ENCODE peak calls at places on chromosome 10, in eight cellular contexts. W, N, C, Q, F, T, D and S are unnamed samples.

GRCh38 chr10:510415-510881 is 179.0 kb downstream of the DIP2C start:
- DNase-seq in D (no peak), N (no peak), Q (peak), T (no peak), W (no peak), C (no peak), F (no peak), S (no peak)

GRCh38 chr10:133009218-133009954 is 67.0 kb upstream of the CFAP46 start:
- DNase-seq in T (no peak), C (peak), D (no peak), Q (peak), N (peak), W (no peak), F (no peak), S (no peak)

GRCh38 chr10:35135861-35136260 is 9.2 kb downstream of the CREM start:
- DNase-seq in N (peak), W (no peak), D (no peak), T (no peak), F (no peak), C (peak), Q (no peak), S (no peak)

GRCh38 chr10:127738512-127739424 is 1.8 kb downstream of the FOXI2 start:
- DNase-seq in T (peak), F (no peak), N (no peak), D (no peak), Q (no peak), W (no peak), C (no peak), S (peak)

GRCh38 chr10:1591742-1592141 is 145.6 kb downstream of the ADARB2 start:
- DNase-seq in F (no peak), Q (no peak), C (no peak), N (no peak), W (no peak), T (no peak), D (no peak), S (no peak)

GRCh38 chr10:119445311-119445934 is 97.1 kb downstream of the RGS10 start:
- DNase-seq in N (peak), W (peak), F (peak), T (peak), D (peak), Q (peak), C (peak), S (peak)

GRCh38 chr10:102312683-102313082 is 67.4 kb downstream of the GBF1 start:
- DNase-seq in C (no peak), W (no peak), Q (no peak), D (no peak), T (no peak), F (no peak), N (no peak), S (no peak)

GRCh38 chr10:113297226-113297625 is 255.6 kb upstream of the HABP2 start:
- DNase-seq in F (no peak), D (no peak), N (no peak), W (no peak), C (no peak), Q (no peak), T (no peak), S (no peak)

GRCh38 chr10:18658301-18658991 is 785 bp upstream of the ARL5B start:
- DNase-seq in F (no peak), W (no peak), T (peak), N (no peak), D (no peak), Q (peak), C (no peak), S (peak)

GRCh38 chr10:93493162-93493561 is 3.2 kb upstream of the CEP55 start:
- DNase-seq in F (no peak), W (no peak), C (no peak), N (no peak), T (no peak), D (no peak), Q (no peak), S (no peak)

GRCh38 chr10:8158439-8159071 is 104.1 kb downstream of the GATA3 start:
- DNase-seq in T (no peak), D (no peak), N (no peak), W (peak), C (no peak), F (no peak), Q (no peak), S (no peak)

GRCh38 chr10:100743626-100744135 is 1.7 kb upstream of the PAX2 start:
- DNase-seq in Q (no peak), W (peak), C (peak), T (peak), D (peak), N (peak), F (no peak), S (peak)

GRCh38 chr10:24938076-24938475 is 14.3 kb downstream of the PRTFDC1 start:
- DNase-seq in C (no peak), Q (no peak), F (no peak), D (no peak), W (no peak), N (no peak), T (no peak), S (no peak)

GRCh38 chr10:114635797-114636550 is 22.1 kb downstream of the ABLIM1 start:
- DNase-seq in C (peak), Q (no peak), W (no peak), D (no peak), N (no peak), T (no peak), F (no peak), S (no peak)

GRCh38 chr10:37754538-37755323 is 102.7 kb downstream of the ZNF248 start:
- DNase-seq in F (no peak), D (no peak), C (peak), N (no peak), W (no peak), T (peak), Q (no peak), S (peak)

GRCh38 chr10:99013885-99014284 is 221.8 kb downstream of the HPSE2 start:
- DNase-seq in D (no peak), F (no peak), C (no peak), W (peak), N (no peak), Q (peak), T (no peak), S (no peak)

GRCh38 chr10:3935933-3936359 is 150.9 kb upstream of the KLF6 start:
- DNase-seq in N (no peak), F (no peak), W (no peak), C (peak), D (no peak), Q (no peak), T (no peak), S (no peak)

GRCh38 chr10:60238408-60239100 is 151.1 kb downstream of the ANK3 start:
- DNase-seq in F (no peak), C (peak), N (no peak), Q (no peak), W (peak), D (peak), T (peak), S (no peak)

GRCh38 chr10:112000466-112000865 is 183.1 kb downstream of the GPAM start:
- DNase-seq in F (no peak), W (no peak), T (no peak), Q (no peak), N (no peak), D (no peak), C (no peak), S (no peak)

GRCh38 chr10:113770346-113770745 is 18.9 kb downstream of the PLEKHS1 start:
- DNase-seq in W (no peak), C (no peak), T (no peak), Q (no peak), N (no peak), D (no peak), F (no peak), S (no peak)

GRCh38 chr10:132580157-132580556 is 42.6 kb downstream of the INPP5A start:
- DNase-seq in C (no peak), W (no peak), D (no peak), N (no peak), T (no peak), F (no peak), Q (no peak), S (no peak)

GRCh38 chr10:89219512-89220218 is 12.5 kb upstream of the CH25H start:
- DNase-seq in T (no peak), F (no peak), W (no peak), N (peak), D (no peak), C (no peak), Q (no peak), S (no peak)

GRCh38 chr10:3570330-3570729 is 214.7 kb downstream of the KLF6 start:
- DNase-seq in N (no peak), C (no peak), Q (no peak), W (no peak), F (no peak), D (no peak), T (no peak), S (no peak)

GRCh38 chr10:33010132-33011037 is 52.4 kb upstream of the ITGB1 start:
- DNase-seq in Q (no peak), T (peak), N (no peak), D (peak), W (peak), F (no peak), C (no peak), S (no peak)

GRCh38 chr10:78811174-78811573 is 257.6 kb upstream of the ZMIZ1 start:
- DNase-seq in N (no peak), D (no peak), F (no peak), C (no peak), Q (no peak), T (no peak), W (no peak), S (no peak)

GRCh38 chr10:73433538-73433867 is at the start of gene MSS51:
- DNase-seq in C (no peak), N (no peak), D (no peak), F (no peak), W (no peak), Q (no peak), T (peak), S (no peak)

GRCh38 chr10:59997807-59998525 is 91.6 kb upstream of the CCDC6 start:
- DNase-seq in D (no peak), W (no peak), F (no peak), C (peak), T (no peak), Q (no peak), N (no peak), S (no peak)

GRCh38 chr10:59181668-59182067 is 5.2 kb downstream of the PHYHIPL start:
- DNase-seq in F (peak), N (no peak), T (peak), W (peak), C (no peak), Q (no peak), D (peak), S (no peak)

GRCh38 chr10:74924251-74924954 is 98.0 kb downstream of the KAT6B start:
- DNase-seq in F (no peak), Q (no peak), N (no peak), T (no peak), D (peak), W (no peak), C (no peak), S (no peak)

GRCh38 chr10:72206511-72207229 is 9.1 kb upstream of the ANAPC16 start:
- DNase-seq in T (no peak), W (no peak), Q (no peak), C (no peak), N (no peak), F (no peak), D (no peak), S (no peak)
- TF ChIP-seq CTCF in T (no peak), W (no peak), Q (no peak), C (no peak), N (no peak), F (no peak), D (no peak), S (no peak)

DNA sequence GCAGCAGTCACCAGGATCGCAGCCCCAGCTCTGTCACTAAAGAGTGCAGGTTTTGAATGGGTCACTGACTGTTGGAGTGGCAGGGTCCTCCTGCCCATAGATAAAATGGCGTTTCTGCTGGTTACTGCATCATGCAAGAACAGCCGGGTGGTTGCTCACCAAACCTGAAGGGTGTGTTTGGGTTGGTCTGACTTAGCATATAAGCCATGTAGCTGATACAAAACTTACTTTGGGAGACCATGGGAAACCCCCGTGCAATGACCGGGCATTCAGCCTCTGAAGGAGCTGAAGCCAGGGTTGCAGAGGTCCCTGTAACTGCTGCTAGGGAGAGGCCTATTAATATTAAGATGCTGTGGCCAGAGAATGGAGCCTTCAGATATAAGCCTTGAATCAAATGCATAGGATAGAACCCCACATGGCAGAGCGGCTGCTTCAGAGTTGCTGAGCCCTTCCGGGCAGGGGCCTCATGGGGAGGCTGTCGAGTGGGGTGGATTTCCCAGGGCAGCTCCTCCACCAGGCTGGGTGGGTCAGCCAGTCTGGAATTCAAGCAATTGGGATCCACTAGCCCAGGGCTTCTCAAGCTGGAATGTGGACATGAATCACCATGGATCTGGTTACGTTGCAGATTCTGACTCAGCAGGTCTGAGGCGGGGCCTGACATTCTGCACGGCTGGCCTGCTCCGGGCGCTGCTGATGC is 70.9 kb upstream of the CTBP2 start:
- DNase-seq in W (no peak), N (no peak), T (no peak), Q (peak), C (no peak), F (no peak), D (peak), S (no peak)
- TF ChIP-seq CTCF in W (no peak), N (no peak), T (no peak), Q (no peak), C (no peak), F (no peak), D (no peak), S (no peak)

GRCh38 chr10:125977206-125977605 is 80.8 kb downstream of the FANK1 start:
- DNase-seq in F (no peak), C (no peak), W (no peak), T (peak), N (no peak), Q (no peak), D (no peak), S (no peak)
- TF ChIP-seq CTCF in F (no peak), C (no peak), W (peak), T (peak), N (no peak), Q (no peak), D (peak), S (no peak)

GRCh38 chr10:62496925-62497324 is 122.8 kb downstream of the ZNF365 start:
- DNase-seq in C (no peak), T (no peak), Q (no peak), F (no peak), W (no peak), N (no peak), D (no peak), S (no peak)

GRCh38 chr10:62492870-62493180 is 118.7 kb downstream of the ZNF365 start:
- DNase-seq in T (no peak), D (no peak), Q (no peak), C (no peak), W (no peak), N (peak), F (no peak), S (no peak)

GRCh38 chr10:62491597-62491996 is 117.4 kb downstream of the ZNF365 start:
- DNase-seq in W (no peak), F (no peak), T (no peak), D (no peak), N (no peak), Q (no peak), C (no peak), S (no peak)

GRCh38 chr10:62492012-62492869 is 118.1 kb downstream of the ZNF365 start:
- DNase-seq in W (no peak), D (no peak), T (peak), Q (no peak), N (peak), F (no peak), C (no peak), S (no peak)
- TF ChIP-seq CTCF in W (peak), D (peak), T (peak), Q (peak), N (no peak), F (peak), C (peak), S (no peak)

GRCh38 chr10:47299989-47300931 is at the start of gene GDF10:
- DNase-seq in N (no peak), T (peak), D (no peak), C (no peak), W (no peak), F (peak), Q (no peak), S (peak)
- TF ChIP-seq CTCF in N (no peak), T (peak), D (no peak), C (no peak), W (no peak), F (peak), Q (no peak), S (peak)

GRCh38 chr10:50554995-50555568 is 68.7 kb downstream of the SGMS1 start:
- DNase-seq in W (peak), N (no peak), D (no peak), Q (no peak), F (no peak), C (no peak), T (peak), S (no peak)
- TF ChIP-seq CTCF in W (peak), N (no peak), D (no peak), Q (no peak), F (no peak), C (no peak), T (peak), S (no peak)

GRCh38 chr10:62684911-62685310 is 119.6 kb upstream of the ADO start:
- DNase-seq in T (no peak), C (no peak), F (no peak), N (no peak), D (no peak), W (no peak), Q (no peak), S (no peak)

GRCh38 chr10:62687230-62687748 is 117.2 kb upstream of the ADO start:
- DNase-seq in W (no peak), T (no peak), N (no peak), C (no peak), D (no peak), F (no peak), Q (no peak), S (no peak)

GRCh38 chr10:62681211-62681940 is 123.1 kb upstream of the ADO start:
- DNase-seq in N (peak), F (no peak), D (no peak), Q (peak), T (peak), W (no peak), C (peak), S (no peak)
- TF ChIP-seq CTCF in N (no peak), F (peak), D (no peak), Q (peak), T (peak), W (no peak), C (no peak), S (no peak)

GRCh38 chr10:123573236-123574147 is 92.7 kb upstream of the GPR26 start:
- DNase-seq in C (peak), Q (no peak), W (peak), T (peak), F (peak), D (no peak), N (peak), S (peak)
- TF ChIP-seq CTCF in C (peak), Q (peak), W (peak), T (peak), F (peak), D (peak), N (no peak), S (peak)

DNA sequence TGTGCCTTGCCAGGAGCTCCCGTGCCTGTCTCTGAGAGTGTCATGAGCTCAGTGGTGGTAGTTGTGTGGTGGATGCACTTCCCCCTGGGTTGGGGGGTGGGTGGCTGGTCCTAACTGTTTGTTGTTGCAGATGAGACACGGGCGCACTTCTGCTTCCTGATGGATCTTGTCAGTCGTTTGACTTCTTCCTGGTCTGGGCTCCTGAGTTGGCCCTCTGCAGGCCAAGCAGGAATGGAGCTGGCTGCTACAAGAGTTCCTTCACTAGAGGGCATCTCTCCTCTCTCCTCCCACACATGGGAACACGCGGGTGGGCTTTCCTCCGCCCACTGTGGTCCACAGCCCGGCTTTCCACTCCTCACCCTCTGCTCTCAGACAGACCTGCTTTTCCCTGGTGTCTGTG is 82.0 kb downstream of the BMS1 start:
- DNase-seq in D (no peak), W (peak), Q (no peak), C (no peak), F (no peak), T (peak), N (no peak), S (no peak)
- TF ChIP-seq CTCF in D (no peak), W (peak), Q (no peak), C (no peak), F (peak), T (peak), N (no peak), S (peak)

GRCh38 chr10:14775656-14776055 is 959 bp upstream of the FAM107B start:
- DNase-seq in N (no peak), Q (no peak), D (no peak), F (no peak), T (no peak), C (no peak), W (no peak), S (no peak)

GRCh38 chr10:14772399-14772798 is 2.3 kb downstream of the FAM107B start:
- DNase-seq in N (peak), W (no peak), D (no peak), Q (no peak), T (no peak), C (no peak), F (no peak), S (no peak)

GRCh38 chr10:14774797-14775196 is at the start of gene FAM107B:
- DNase-seq in F (no peak), C (no peak), Q (no peak), W (no peak), N (no peak), D (no peak), T (no peak), S (no peak)

GRCh38 chr10:14774214-14774580 is 500 bp downstream of the FAM107B start:
- DNase-seq in D (no peak), T (no peak), C (no peak), N (no peak), W (no peak), F (no peak), Q (no peak), S (no peak)

DNA sequence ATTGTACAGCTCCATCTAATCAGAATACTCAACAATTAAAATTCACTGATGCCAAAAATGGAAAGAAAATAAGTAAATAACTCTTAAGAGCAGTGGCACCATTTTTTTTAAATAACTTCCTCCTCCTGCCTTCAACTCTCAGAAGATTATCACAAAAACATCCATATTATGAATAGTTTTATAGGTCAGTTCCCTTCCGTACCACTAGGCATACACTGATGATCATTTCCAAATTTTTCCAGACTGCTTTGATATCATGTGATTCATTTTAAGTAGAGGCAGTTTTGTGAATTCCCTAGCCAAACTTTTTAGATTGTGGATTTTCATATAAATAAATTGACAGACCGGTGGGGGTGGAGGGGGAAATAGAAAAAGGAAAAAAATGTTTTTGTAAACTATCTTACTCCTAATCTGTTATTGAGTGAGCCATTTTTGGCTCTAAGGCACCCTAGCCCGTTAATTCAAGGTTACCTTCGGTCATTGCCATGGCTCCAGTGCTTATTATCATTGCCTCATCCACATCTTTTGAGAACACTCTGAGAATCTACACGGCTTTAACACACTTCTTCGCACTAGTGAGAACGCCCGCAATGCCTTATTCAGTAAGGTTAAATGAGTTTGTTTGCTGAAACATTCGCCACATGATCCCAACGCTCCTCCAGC is 1.0 kb downstream of the FAM107B start:
- DNase-seq in C (no peak), F (no peak), T (no peak), N (no peak), W (no peak), Q (no peak), D (no peak), S (no peak)
- TF ChIP-seq CTCF in C (no peak), F (peak), T (no peak), N (no peak), W (peak), Q (no peak), D (no peak), S (no peak)